ENCODE peak calls at places on chromosome 22, in six cellular contexts. I is GM23338, X is neural progenitor cell, A is DND-41, Y is HCT116, M is PC-9. C is an unnamed sample.

GRCh38 chr22:44919691-44920090 is 90.1 kb downstream of the PHF21B start:
- DNase-seq in I (no peak), A (no peak), X (no peak), M (no peak), Y (no peak), C (no peak)

GRCh38 chr22:20298803-20299735 is 20.8 kb downstream of the DGCR6L start:
- DNase-seq in Y (peak; percentile 71), A (peak; percentile 89), I (peak; percentile 92), X (peak; percentile 96), M (peak; percentile 68), C (peak; percentile 91)

GRCh38 chr22:21941921-21942320 is 10.7 kb downstream of the PPM1F start:
- DNase-seq in Y (no peak), A (no peak), X (no peak), M (no peak), I (no peak), C (no peak)

GRCh38 chr22:46586123-46586519 is 34.1 kb upstream of the GRAMD4 start:
- DNase-seq in X (peak; percentile 9), A (no peak), M (no peak), Y (no peak), I (peak; percentile 52), C (no peak)

GRCh38 chr22:43789452-43789851 is 22.7 kb downstream of the EFCAB6 start:
- DNase-seq in A (no peak), M (peak; percentile 40), Y (no peak), X (no peak), I (no peak), C (peak; percentile 76)

GRCh38 chr22:36330655-36331305 is 57.0 kb downstream of the MYH9 start:
- DNase-seq in A (peak; percentile 45), M (peak; percentile 35), X (no peak), I (no peak), Y (no peak), C (peak; percentile 44)

GRCh38 chr22:41762980-41763779 is 37.3 kb upstream of the CCDC134 start:
- DNase-seq in M (peak; percentile 14), A (peak; percentile 39), I (peak; percentile 94), X (peak; percentile 91), Y (peak; percentile 28), C (peak; percentile 43)

GRCh38 chr22:42780070-42780540 is 59.4 kb upstream of the A4GALT start:
- DNase-seq in Y (peak; percentile 95), A (peak; percentile 60), X (peak; percentile 91), I (peak; percentile 97), M (peak; percentile 51), C (peak; percentile 93)

GRCh38 chr22:43363580-43364435 is 20.6 kb upstream of the SCUBE1 start:
- DNase-seq in I (no peak), A (no peak), M (no peak), X (peak; percentile 95), Y (no peak), C (no peak)

GRCh38 chr22:33529424-33530113 is 390.7 kb downstream of the LARGE1 start:
- DNase-seq in I (no peak), Y (no peak), A (no peak), M (no peak), X (no peak), C (no peak)

GRCh38 chr22:49724030-49724892 is 103.4 kb downstream of the BRD1 start:
- DNase-seq in X (no peak), I (no peak), M (no peak), Y (no peak), A (no peak), C (no peak)

GRCh38 chr22:44363214-44363979 is 50.6 kb upstream of the SHISAL1 start:
- DNase-seq in Y (no peak), A (no peak), M (peak; percentile 92), I (no peak), X (no peak), C (peak; percentile 76)

GRCh38 chr22:26066534-26066933 is 102.7 kb upstream of the SEZ6L start:
- DNase-seq in A (no peak), I (peak; percentile 79), M (no peak), Y (no peak), X (peak; percentile 97), C (peak; percentile 17)

GRCh38 chr22:46162771-46163170 is 12.4 kb downstream of the PPARA start:
- DNase-seq in A (no peak), I (no peak), Y (no peak), M (no peak), X (no peak), C (peak; percentile 6)

GRCh38 chr22:46043816-46044717 is 67.1 kb upstream of the WNT7B start:
- DNase-seq in I (peak; percentile 68), X (no peak), A (peak; percentile 54), M (peak; percentile 12), Y (no peak), C (no peak)

GRCh38 chr22:21937041-21937820 is 15.4 kb downstream of the PPM1F start:
- DNase-seq in I (no peak), M (peak; percentile 21), Y (no peak), X (no peak), A (no peak), C (no peak)

GRCh38 chr22:23708270-23708669 is 17.5 kb downstream of the RGL4 start:
- DNase-seq in Y (no peak), A (no peak), X (no peak), I (no peak), M (no peak), C (no peak)
- H3K79me2 ChIP-seq in Y (peaks cover 25% of the 10 kb centered on the region), A (peaks cover 43% of the 10 kb centered on the region), X (peaks cover 3% of the 10 kb centered on the region), I (peaks cover 21% of the 10 kb centered on the region), M (no peaks in the 10 kb centered on the region), C (peaks cover 5% of the 10 kb centered on the region)

GRCh38 chr22:38974170-38974825 is 7.8 kb upstream of the APOBEC3B start:
- DNase-seq in I (no peak), X (no peak), Y (no peak), M (no peak), A (no peak), C (no peak)

GRCh38 chr22:38974826-38975175 is 7.3 kb upstream of the APOBEC3B start:
- DNase-seq in I (no peak), A (no peak), Y (no peak), X (no peak), M (no peak), C (no peak)

GRCh38 chr22:38971202-38971601 is 10.9 kb upstream of the APOBEC3B start:
- DNase-seq in A (no peak), Y (no peak), M (no peak), I (no peak), X (no peak), C (no peak)

GRCh38 chr22:38970548-38970947 is 11.6 kb upstream of the APOBEC3B start:
- DNase-seq in X (no peak), M (no peak), A (no peak), I (no peak), Y (no peak), C (no peak)

DNA sequence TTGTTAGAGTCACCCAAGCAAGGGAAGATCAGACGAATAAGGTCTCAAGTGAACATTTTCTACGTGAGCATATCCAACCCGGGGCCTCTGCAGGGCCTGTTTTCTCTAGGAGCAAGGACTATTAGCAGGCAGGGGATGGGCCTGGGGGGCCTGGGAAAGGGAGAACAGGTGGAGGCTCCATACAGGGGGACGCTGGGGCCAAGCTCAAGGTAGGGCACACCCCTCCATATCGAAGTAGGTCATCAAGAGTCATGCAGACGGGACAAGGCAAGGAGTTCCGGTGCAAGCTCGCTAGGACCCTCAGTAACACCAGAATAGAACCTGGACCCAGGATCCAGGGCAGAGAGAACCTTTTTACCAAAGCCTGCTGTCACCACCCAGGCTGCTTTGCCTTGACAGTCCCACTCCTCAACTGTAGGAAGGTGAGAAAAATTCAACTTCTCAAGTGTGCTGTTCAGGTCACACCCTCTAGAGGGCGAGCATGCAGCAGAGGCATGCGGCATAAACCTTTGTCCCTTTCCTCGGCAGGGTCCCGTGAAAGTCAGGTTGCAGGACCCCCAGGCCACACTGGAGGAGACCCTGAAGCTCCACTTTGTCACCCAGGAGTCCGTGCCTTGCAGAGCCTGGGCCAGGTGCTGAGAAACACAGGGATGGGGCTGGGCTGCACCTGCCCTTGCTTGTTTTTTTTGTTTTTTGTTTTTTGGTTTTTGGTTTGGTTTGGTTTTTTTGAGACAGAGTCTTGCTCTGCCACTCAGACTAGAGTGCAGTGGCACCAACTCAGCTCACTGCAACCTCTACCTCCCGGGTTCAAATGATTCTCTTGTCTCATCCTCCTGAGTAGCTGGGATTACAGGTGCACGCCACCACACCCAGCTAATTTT is 8.6 kb upstream of the APOBEC3B start:
- DNase-seq in I (peak; percentile 88), Y (no peak), X (peak; percentile 80), A (peak; percentile 62), M (peak; percentile 42), C (peak; percentile 65)
- TF ChIP-seq CTCF in I (peak; percentile 95), Y (peak; percentile 61), X (peak; percentile 84), A (peak; percentile 89), M (peak; percentile 99), C (peak; percentile 67)

GRCh38 chr22:24405631-24406321 is 21.6 kb upstream of the ADORA2A start:
- DNase-seq in M (no peak), I (no peak), A (no peak), X (no peak), Y (no peak), C (no peak)
- TF ChIP-seq EZH2 in M (no peak), I (no peak), A (no peak), X (no peak), Y (no peak), C (no peak)

GRCh38 chr22:37665487-37665886 is 7.0 kb downstream of the PDXP start:
- DNase-seq in X (no peak), M (no peak), Y (no peak), A (no peak), I (no peak), C (no peak)

GRCh38 chr22:37663521-37664140 is 5.1 kb downstream of the PDXP start:
- DNase-seq in I (no peak), M (no peak), Y (no peak), A (no peak), X (no peak), C (no peak)

GRCh38 chr22:37661160-37661924 is 2.8 kb downstream of the PDXP start:
- DNase-seq in I (peak; percentile 28), Y (no peak), X (peak; percentile 47), M (no peak), A (peak; percentile 35), C (peak; percentile 66)

GRCh38 chr22:37662039-37662438 is 3.5 kb downstream of the PDXP start:
- DNase-seq in Y (no peak), X (no peak), A (no peak), I (no peak), M (no peak), C (no peak)

GRCh38 chr22:37664249-37665101 is 6.0 kb downstream of the PDXP start:
- DNase-seq in M (no peak), I (no peak), A (no peak), X (no peak), Y (no peak), C (no peak)
- H3K79me2 ChIP-seq in M (peaks cover 31% of the 10 kb centered on the region), I (peaks cover 55% of the 10 kb centered on the region), A (peaks cover 74% of the 10 kb centered on the region), X (peaks cover 68% of the 10 kb centered on the region), Y (peaks cover 51% of the 10 kb centered on the region), C (peaks cover 56% of the 10 kb centered on the region)

GRCh38 chr22:17093081-17093480 is 8.3 kb downstream of the IL17RA start:
- DNase-seq in M (no peak), A (no peak), I (no peak), X (no peak), Y (no peak), C (no peak)

GRCh38 chr22:17096095-17096494 is 11.3 kb downstream of the IL17RA start:
- DNase-seq in M (no peak), Y (no peak), A (no peak), X (no peak), I (no peak), C (no peak)

GRCh38 chr22:17097062-17097461 is 12.3 kb downstream of the IL17RA start:
- DNase-seq in X (no peak), A (no peak), Y (no peak), I (no peak), M (no peak), C (no peak)

GRCh38 chr22:17097701-17098100 is 12.9 kb downstream of the IL17RA start:
- DNase-seq in I (no peak), A (no peak), M (no peak), X (no peak), Y (no peak), C (no peak)

GRCh38 chr22:17095538-17095937 is 10.7 kb downstream of the IL17RA start:
- DNase-seq in A (no peak), I (peak; percentile 76), M (no peak), X (peak; percentile 45), Y (no peak), C (no peak)
- TF ChIP-seq CTCF in A (peak; percentile 49), I (peak; percentile 61), M (peak; percentile 23), X (peak; percentile 61), Y (no peak), C (no peak)

C was measured in hepatocyte.